ENCODE peak calls at places on chromosomes 5 and 9, in six cellular contexts. P is CD8-positive, alpha-beta T cell; C is Panc1; H is mucosa of descending colon; J is H9; F is fibroblast of the aortic adventitia. R is an unnamed sample.

GRCh38 chr5:87560528-87560927 is 147.8 kb upstream of the CCNH start:
- DNase-seq in C (no peak), H (no peak), P (no peak), J (no peak), F (no peak), R (no peak)

GRCh38 chr5:71960196-71960595 is 147.1 kb upstream of the MAP1B start:
- DNase-seq in P (no peak), J (no peak), H (no peak), C (no peak), F (no peak), R (no peak)

GRCh38 chr9:87465791-87466190 is 31.9 kb upstream of the DAPK1 start:
- DNase-seq in J (no peak), C (no peak), F (no peak), P (no peak), H (no peak), R (no peak)

GRCh38 chr5:56984445-56984844 is 32.5 kb upstream of the MIER3 start:
- DNase-seq in C (no peak), H (no peak), P (no peak), J (no peak), F (no peak), R (no peak)

GRCh38 chr9:112558476-112558875 is 71.8 kb downstream of the KIAA1958 start:
- DNase-seq in H (no peak), F (peak), C (no peak), P (no peak), J (no peak), R (no peak)

GRCh38 chr9:6144947-6145346 is 70.7 kb upstream of the IL33 start:
- DNase-seq in H (no peak), P (no peak), F (no peak), J (no peak), C (no peak), R (no peak)

GRCh38 chr9:97502984-97503861 is 1.8 kb downstream of the TMOD1 start:
- DNase-seq in P (no peak), H (no peak), C (no peak), J (peak), F (no peak), R (peak)

GRCh38 chr5:142323480-142324376 is 1.1 kb downstream of the SPRY4 start:
- DNase-seq in H (peak), C (no peak), F (peak), P (no peak), J (no peak), R (no peak)

GRCh38 chr5:106127341-106127781 is 1543.4 kb downstream of the EFNA5 start:
- DNase-seq in J (no peak), C (no peak), H (no peak), P (no peak), F (no peak), R (no peak)
- TF ChIP-seq CTCF in J (no peak), C (no peak), H (no peak), P (no peak), F (no peak), R (no peak)

GRCh38 chr5:140633081-140633471 is at the start of gene CD14:
- DNase-seq in J (no peak), C (no peak), P (no peak), H (peak), F (peak), R (no peak)
- TF ChIP-seq CTCF in J (no peak), C (peak), P (no peak), H (no peak), F (no peak), R (no peak)

GRCh38 chr5:77514457-77514856 is 22.3 kb upstream of the WDR41 start:
- DNase-seq in C (no peak), H (no peak), J (no peak), P (no peak), F (no peak), R (no peak)

GRCh38 chr5:77518304-77518703 is 26.2 kb upstream of the WDR41 start:
- DNase-seq in P (no peak), J (no peak), C (no peak), F (peak), H (no peak), R (no peak)
- TF ChIP-seq CTCF in P (no peak), J (peak), C (peak), F (peak), H (no peak), R (peak)

GRCh38 chr5:16233730-16234129 is 54.1 kb upstream of the MARCHF11 start:
- DNase-seq in C (no peak), H (no peak), F (no peak), P (no peak), J (no peak), R (no peak)

GRCh38 chr5:16234598-16234997 is 55.0 kb upstream of the MARCHF11 start:
- DNase-seq in C (no peak), F (no peak), J (no peak), H (no peak), P (no peak), R (no peak)

GRCh38 chr5:16225927-16226326 is 46.3 kb upstream of the MARCHF11 start:
- DNase-seq in C (no peak), P (no peak), H (no peak), J (no peak), F (no peak), R (no peak)

GRCh38 chr5:16229357-16229940 is 49.9 kb upstream of the MARCHF11 start:
- DNase-seq in P (no peak), C (no peak), J (no peak), F (no peak), H (no peak), R (no peak)
- TF ChIP-seq CTCF in P (no peak), C (no peak), J (no peak), F (no peak), H (no peak), R (no peak)

GRCh38 chr5:107484261-107484660 is 186.5 kb downstream of the EFNA5 start:
- DNase-seq in P (no peak), J (no peak), H (no peak), C (no peak), F (peak), R (no peak)
- TF ChIP-seq CTCF in P (no peak), J (no peak), H (no peak), C (no peak), F (no peak), R (no peak)

DNA sequence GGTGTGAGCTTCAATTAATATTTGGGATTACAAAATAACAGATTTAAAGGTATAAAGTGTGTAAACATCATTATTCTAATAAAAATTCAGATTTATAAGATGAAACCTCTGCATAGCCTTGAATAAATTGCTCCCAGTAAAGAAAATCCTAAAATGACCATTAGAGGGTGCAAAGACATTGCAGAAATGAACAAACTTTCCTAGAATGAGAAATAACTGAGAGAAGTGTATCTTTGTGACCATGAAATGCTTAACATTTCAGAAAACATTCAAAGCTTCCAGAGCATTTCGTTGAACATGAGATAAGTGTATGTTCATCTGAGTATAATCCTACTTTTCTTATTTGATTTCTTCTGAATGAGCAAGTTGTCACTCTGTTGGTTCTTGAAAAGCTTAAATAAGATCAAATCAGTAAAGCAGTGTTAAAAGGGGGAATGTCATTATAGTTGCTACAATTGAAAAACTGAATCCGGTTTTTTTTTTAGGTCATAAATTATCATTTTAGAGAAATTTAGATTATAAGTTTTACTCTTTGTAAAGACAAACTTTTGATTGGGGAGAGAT is 24.7 kb upstream of the NUDT12 start:
- DNase-seq in F (peak), P (no peak), J (no peak), C (no peak), H (no peak), R (no peak)
- TF ChIP-seq CTCF in F (peak), P (no peak), J (peak), C (peak), H (no peak), R (no peak)

GRCh38 chr5:141196363-141196762 is 3.1 kb upstream of the PCDHB11 start:
- DNase-seq in J (no peak), P (no peak), H (no peak), C (no peak), F (no peak), R (no peak)

GRCh38 chr5:141199359-141200235 is at the start of gene PCDHB11:
- DNase-seq in C (peak), P (no peak), H (no peak), J (no peak), F (no peak), R (no peak)
- TF ChIP-seq CTCF in C (peak), P (no peak), H (no peak), J (peak), F (no peak), R (peak)

DNA sequence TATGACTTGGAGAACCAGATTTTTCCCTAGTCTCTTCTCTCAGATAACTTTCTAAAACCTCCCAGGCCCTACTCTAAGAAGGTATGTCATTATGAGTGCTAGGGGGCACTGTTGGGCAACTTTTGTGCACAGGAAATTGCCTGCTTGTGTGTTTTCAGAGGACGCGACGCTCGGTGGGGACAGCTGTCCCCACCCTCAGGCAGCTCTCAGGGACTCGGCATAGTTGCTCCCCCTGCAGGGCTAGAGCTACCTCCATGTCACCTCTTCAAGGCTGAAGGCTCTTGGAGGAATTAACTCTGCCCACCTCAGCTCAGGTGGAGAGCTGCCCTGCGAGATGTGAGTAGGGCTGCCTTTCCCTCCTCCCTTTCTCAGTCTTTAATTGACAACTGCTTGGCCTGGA is 10.2 kb upstream of the TIFAB start:
- DNase-seq in F (peak), C (no peak), H (no peak), P (peak), J (peak), R (peak)
- TF ChIP-seq CTCF in F (peak), C (peak), H (no peak), P (peak), J (peak), R (peak)

GRCh38 chr9:75083188-75083976 is 4.6 kb downstream of the NMRK1 start:
- DNase-seq in F (no peak), P (peak), J (peak), C (no peak), H (peak), R (no peak)
- TF ChIP-seq CTCF in F (no peak), P (no peak), J (no peak), C (no peak), H (no peak), R (no peak)

DNA sequence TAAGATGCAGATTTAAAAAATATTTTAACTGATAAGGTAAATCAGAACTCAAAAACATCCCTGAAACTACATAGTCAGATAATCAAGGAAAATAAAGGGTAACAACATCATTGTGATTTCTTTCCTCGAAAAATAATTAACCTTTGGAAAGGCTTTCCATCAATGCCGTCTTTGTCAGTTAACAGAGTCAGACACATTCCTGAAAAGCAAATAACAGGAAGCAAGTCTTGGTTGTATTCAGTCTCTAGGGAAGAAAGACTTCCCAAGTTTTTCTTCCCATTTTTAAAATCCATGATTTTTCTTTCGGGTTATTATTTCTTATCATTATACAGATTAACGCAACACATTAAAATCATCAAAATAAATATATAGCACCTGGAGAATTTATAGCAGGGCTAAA is 256.4 kb upstream of the CDH6 start:
- DNase-seq in J (no peak), C (no peak), F (no peak), H (no peak), P (no peak), R (no peak)
- TF ChIP-seq CTCF in J (no peak), C (no peak), F (no peak), H (no peak), P (no peak), R (no peak)